ENCODE peak calls at places on chromosomes 6 and 20, in nine cellular contexts. H, Z, X, T, R, S, P, D and L are unnamed samples.
A peak's percentile ranks its signal among the peaks of the same experiment; 100 is the strongest.

GRCh38 chr20:2102585-2103453 is 1.2 kb downstream of the STK35 start:
- DNase-seq in H (peak; percentile 54), Z (peak; percentile 93), X (peak; percentile 93), T (peak; percentile 97), R (peak; percentile 81), S (peak; percentile 46), P (peak; percentile 57), D (peak; percentile 87), L (peak; percentile 71)

GRCh38 chr20:11912013-11912663 is 5.6 kb upstream of the BTBD3 start:
- DNase-seq in H (no peak), Z (peak; percentile 43), X (peak; percentile 24), T (no peak), R (no peak), S (peak; percentile 33), P (no peak), D (no peak), L (no peak)

GRCh38 chr20:5140195-5140594 is 13.4 kb downstream of the CDS2 start:
- DNase-seq in H (no peak), Z (no peak), X (no peak), T (no peak), R (no peak), S (no peak), P (no peak), D (no peak), L (no peak)

GRCh38 chr20:25867776-25868649 is 171.4 kb upstream of the ZNF337 start:
- DNase-seq in H (peak; percentile 77), Z (peak; percentile 88), X (peak; percentile 78), T (peak; percentile 86), R (peak; percentile 48), S (peak; percentile 66), P (no peak), D (peak; percentile 65), L (no peak)

GRCh38 chr20:62367136-62367482 is at the start of gene LAMA5:
- DNase-seq in H (no peak), Z (peak; percentile 34), X (peak; percentile 61), T (no peak), R (no peak), S (no peak), P (no peak), D (no peak), L (peak; percentile 65)

GRCh38 chr6:142927904-142928303 is 17.1 kb downstream of the HIVEP2 start:
- DNase-seq in H (no peak), Z (peak; percentile 40), X (no peak), T (no peak), R (no peak), S (peak; percentile 19), P (no peak), D (no peak), L (no peak)

GRCh38 chr6:47476794-47477496 is 644 bp upstream of the CD2AP start:
- DNase-seq in H (no peak), Z (no peak), X (no peak), T (no peak), R (no peak), S (no peak), P (no peak), D (no peak), L (no peak)

GRCh38 chr6:52551483-52552277 is 25.2 kb downstream of the TRAM2 start:
- DNase-seq in H (peak; percentile 69), Z (peak; percentile 80), X (peak; percentile 28), T (no peak), R (peak; percentile 50), S (peak; percentile 94), P (peak; percentile 90), D (peak; percentile 66), L (no peak)

GRCh38 chr20:44248420-44248759 is 1.3 kb downstream of the GDAP1L1 start:
- DNase-seq in H (no peak), Z (no peak), X (no peak), T (no peak), R (no peak), S (no peak), P (no peak), D (no peak), L (no peak)

GRCh38 chr20:44251284-44251683 is 4.2 kb downstream of the GDAP1L1 start:
- DNase-seq in H (no peak), Z (no peak), X (no peak), T (no peak), R (no peak), S (no peak), P (no peak), D (no peak), L (no peak)

GRCh38 chr20:44247131-44247571 is at the start of gene GDAP1L1:
- DNase-seq in H (no peak), Z (no peak), X (no peak), T (no peak), R (no peak), S (no peak), P (no peak), D (no peak), L (peak; percentile 38)

GRCh38 chr20:44245977-44246376 is 1.1 kb upstream of the GDAP1L1 start:
- DNase-seq in H (no peak), Z (no peak), X (no peak), T (no peak), R (no peak), S (no peak), P (no peak), D (no peak), L (no peak)

DNA sequence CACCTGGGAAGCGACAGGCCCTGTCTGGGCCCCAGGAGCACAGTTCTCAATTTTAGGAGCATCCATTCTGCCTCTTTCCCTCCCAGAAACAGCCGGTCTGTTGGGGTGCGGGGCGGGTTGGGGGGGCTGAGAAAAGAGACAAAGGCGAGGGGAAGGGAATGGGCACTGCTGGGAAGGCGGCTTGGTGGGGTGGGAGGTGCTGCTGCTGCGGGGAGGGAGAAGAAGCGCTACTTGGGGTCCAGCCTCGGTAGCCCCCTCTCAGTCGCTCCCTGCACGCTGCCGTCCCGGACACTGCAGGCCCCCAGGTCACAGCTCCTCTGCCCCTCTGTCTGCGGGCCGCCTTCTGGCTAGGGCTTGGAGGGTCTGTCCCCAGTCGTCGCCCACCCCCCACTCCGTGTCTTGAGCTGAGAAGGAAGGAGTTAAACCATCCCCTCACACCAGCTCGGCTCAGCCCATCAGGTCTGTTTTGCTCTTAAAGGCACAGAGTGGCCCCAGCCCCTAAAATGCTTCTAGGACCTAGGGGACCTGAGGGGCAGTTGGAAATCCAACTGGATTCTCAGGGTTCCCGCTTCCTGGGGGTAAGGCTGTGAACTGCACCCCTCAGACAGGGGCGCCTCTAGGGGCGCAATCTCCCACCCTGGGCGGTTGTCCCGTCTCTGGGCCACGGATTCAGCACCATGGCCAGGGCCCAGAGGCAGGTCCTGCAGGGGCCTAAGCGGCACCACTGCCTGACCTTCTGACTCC is 740 bp downstream of the GDAP1L1 start:
- DNase-seq in H (peak; percentile 7), Z (peak; percentile 49), X (peak; percentile 35), T (no peak), R (no peak), S (peak; percentile 21), P (peak; percentile 5), D (no peak), L (peak; percentile 82)
- TF ChIP-seq CTCF in H (peak; percentile 79), Z (peak; percentile 67), X (peak; percentile 19), T (no peak), R (no peak), S (peak; percentile 49), P (peak; percentile 44), D (no peak), L (peak; percentile 88)

DNA sequence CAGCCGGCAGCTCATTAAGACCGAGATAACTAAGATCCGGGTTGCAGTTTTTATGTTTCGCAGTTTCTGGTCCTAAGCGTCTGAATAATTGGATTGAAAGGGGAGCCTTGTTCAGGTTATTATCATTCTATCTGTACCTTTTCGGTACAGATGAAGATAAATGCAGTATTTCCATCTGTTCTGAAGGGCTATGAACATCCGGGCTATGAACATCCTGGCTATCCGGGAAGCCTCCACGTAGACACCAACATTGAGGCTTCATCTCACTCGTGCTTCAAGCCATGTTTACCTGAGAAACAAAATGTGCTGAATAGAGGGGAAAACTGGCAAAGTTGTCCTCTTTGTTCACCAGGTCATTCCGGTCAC is 399 bp upstream of the REPS1 start:
- DNase-seq in H (no peak), Z (no peak), X (peak; percentile 23), T (no peak), R (no peak), S (no peak), P (no peak), D (no peak), L (no peak)
- TF ChIP-seq CTCF in H (no peak), Z (no peak), X (no peak), T (peak; percentile 8), R (no peak), S (no peak), P (no peak), D (peak; percentile 16), L (peak; percentile 2)

GRCh38 chr6:38281131-38281530 is 358.6 kb downstream of the BTBD9 start:
- DNase-seq in H (no peak), Z (no peak), X (no peak), T (no peak), R (no peak), S (no peak), P (no peak), D (no peak), L (no peak)

GRCh38 chr6:38282911-38283310 is 356.8 kb downstream of the BTBD9 start:
- DNase-seq in H (no peak), Z (no peak), X (no peak), T (no peak), R (no peak), S (no peak), P (no peak), D (no peak), L (no peak)

GRCh38 chr6:38279945-38280588 is 359.7 kb downstream of the BTBD9 start:
- DNase-seq in H (no peak), Z (no peak), X (no peak), T (no peak), R (no peak), S (no peak), P (no peak), D (no peak), L (no peak)

GRCh38 chr6:38283734-38284362 is 355.9 kb downstream of the BTBD9 start:
- DNase-seq in H (peak; percentile 44), Z (no peak), X (no peak), T (no peak), R (no peak), S (no peak), P (no peak), D (no peak), L (no peak)

GRCh38 chr6:38279423-38279822 is 360.3 kb downstream of the BTBD9 start:
- DNase-seq in H (no peak), Z (peak; percentile 29), X (no peak), T (no peak), R (no peak), S (no peak), P (no peak), D (no peak), L (no peak)
- TF ChIP-seq CTCF in H (peak; percentile 31), Z (peak; percentile 31), X (no peak), T (no peak), R (no peak), S (peak; percentile 17), P (no peak), D (no peak), L (peak; percentile 21)

DNA sequence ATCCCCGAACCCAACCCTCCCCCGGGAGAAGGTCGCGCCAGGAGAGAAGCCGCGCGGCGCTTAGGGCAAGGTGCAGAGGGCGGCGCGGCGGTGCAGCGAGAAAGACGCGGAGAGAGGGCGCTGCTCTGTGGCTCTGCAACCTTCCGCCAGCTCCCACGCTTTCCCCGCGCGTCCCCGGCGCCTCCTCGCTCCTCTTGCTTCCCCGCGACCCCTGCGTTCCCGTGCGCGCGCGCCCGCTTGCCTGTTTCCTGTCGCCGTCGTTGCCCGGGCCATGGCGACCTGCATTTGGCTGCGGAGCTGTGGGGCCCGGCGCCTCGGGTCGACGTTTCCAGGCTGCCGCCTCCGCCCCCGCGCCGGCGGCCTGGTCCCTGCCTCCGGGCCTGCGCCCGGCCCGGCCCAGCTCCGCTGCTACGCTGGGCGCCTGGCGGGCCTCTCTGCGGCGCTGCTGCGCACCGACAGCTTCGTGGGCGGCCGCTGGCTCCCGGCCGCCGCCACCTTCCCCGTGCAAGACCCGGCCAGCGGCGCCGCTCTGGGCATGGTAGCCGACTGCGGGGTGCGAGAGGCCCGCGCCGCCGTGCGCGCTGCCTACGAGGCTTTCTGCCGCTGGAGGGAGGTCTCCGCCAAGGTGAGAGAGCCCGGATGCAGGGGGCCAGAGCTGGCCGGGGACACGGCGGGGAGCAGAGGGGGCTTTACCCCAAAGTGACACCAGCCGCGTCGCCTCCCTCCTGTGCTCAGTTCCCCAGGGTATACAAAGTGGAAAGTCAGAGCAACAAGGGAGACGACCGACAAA is at the start of gene ALDH5A1:
- DNase-seq in H (peak; percentile 16), Z (peak; percentile 74), X (peak; percentile 70), T (peak; percentile 95), R (peak; percentile 61), S (peak; percentile 7), P (peak; percentile 54), D (peak; percentile 77), L (peak; percentile 58)
- TF ChIP-seq CTCF in H (peak; percentile 43), Z (peak; percentile 24), X (peak; percentile 27), T (no peak), R (peak; percentile 5), S (no peak), P (no peak), D (no peak), L (peak; percentile 32)